ENCODE peak calls at places on chromosomes 4 and X, in five cellular contexts. F is HCT116, V is prostate gland, S is H1, A is transverse colon. H is an unnamed sample.

GRCh38 chr4:25863906-25864418 is 1.2 kb upstream of the SEL1L3 start:
- DNase-seq in A (peak; percentile 34), F (no peak), V (no peak), S (peak; percentile 67), H (no peak)

GRCh38 chrX:8873102-8873501 is 71.9 kb upstream of the FAM9A start:
- DNase-seq in A (no peak), V (no peak), S (no peak), F (no peak), H (no peak)

GRCh38 chrX:63394872-63395271 is 43.7 kb upstream of the SPIN4 start:
- DNase-seq in F (no peak), S (no peak), V (no peak), A (no peak), H (no peak)

GRCh38 chrX:107654778-107655761 is 26.8 kb downstream of the PRPS1 start:
- DNase-seq in V (no peak), F (peak; percentile 34), S (peak; percentile 75), A (peak; percentile 59), H (peak; percentile 61)

GRCh38 chr4:6333301-6334202 is 63.9 kb downstream of the WFS1 start:
- DNase-seq in F (no peak), V (no peak), S (peak; percentile 67), A (no peak), H (no peak)

GRCh38 chrX:153926863-153927685 is 1.0 kb upstream of the ARHGAP4 start:
- DNase-seq in S (no peak), V (no peak), A (peak; percentile 77), F (no peak), H (peak; percentile 57)

GRCh38 chr4:140213116-140213515 is 59.1 kb upstream of the MAML3 start:
- DNase-seq in A (peak; percentile 58), S (no peak), V (no peak), F (no peak), H (no peak)

GRCh38 chrX:14476169-14476568 is 53.2 kb upstream of the GLRA2 start:
- DNase-seq in V (peak; percentile 3), F (no peak), S (no peak), A (no peak), H (no peak)

GRCh38 chrX:132474522-132474921 is 14.3 kb downstream of the MBNL3 start:
- DNase-seq in A (no peak), S (no peak), V (no peak), F (no peak), H (no peak)

GRCh38 chrX:28312259-28312658 is 275.0 kb upstream of the IL1RAPL1 start:
- DNase-seq in S (no peak), A (no peak), V (no peak), F (no peak), H (no peak)

GRCh38 chr4:8507251-8507570 is 66.6 kb downstream of the TRMT44 start:
- DNase-seq in S (no peak), V (no peak), F (no peak), A (no peak), H (no peak)

GRCh38 chr4:68466751-68467150 is 19.5 kb downstream of the TMPRSS11E start:
- DNase-seq in V (no peak), S (no peak), A (no peak), F (no peak), H (no peak)

DNA sequence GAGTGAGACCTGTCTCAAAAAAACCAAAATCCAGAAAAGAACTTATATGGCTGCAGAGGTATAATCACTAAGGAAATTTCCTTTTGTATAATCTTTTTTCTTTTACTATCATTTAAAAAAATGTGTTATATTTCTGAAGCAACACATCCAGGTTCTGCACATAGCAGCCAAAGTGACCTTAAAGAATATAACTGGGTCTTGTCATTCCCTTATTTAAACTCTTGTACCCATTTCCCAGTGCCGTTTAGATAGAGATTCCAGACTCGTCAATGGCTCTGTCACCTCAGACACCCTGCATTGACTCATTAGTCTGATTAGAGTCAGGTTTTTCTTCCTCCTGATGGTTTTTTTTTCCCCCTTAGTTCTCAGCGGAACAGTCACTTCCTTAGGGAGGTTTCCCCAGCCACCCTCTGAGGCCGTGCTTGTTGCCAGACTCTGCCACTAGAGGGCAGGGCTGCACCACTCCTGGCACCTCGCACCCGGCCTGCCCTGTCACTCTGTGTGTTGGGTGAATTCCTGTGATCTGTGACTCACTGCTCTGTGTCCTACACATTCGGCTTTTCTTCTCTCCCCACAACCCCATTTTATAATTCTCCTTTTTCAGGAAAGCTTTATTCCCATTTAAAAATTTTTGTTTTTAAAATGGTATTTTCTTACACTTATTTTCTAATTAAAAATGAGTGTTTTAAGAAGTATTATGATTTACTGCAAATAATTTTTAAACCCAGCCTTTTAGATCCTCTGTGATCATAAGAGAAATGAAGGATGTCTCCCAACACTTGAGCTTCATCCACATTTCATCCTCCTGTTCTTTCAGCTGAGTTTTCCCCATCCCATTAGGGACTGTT is 32.1 kb downstream of the HTT start:
- DNase-seq in F (peak; percentile 55), A (peak; percentile 87), S (peak; percentile 96), V (peak; percentile 81), H (peak; percentile 90)
- TF ChIP-seq POLR2AphosphoS5 in F (no peak), A (peak; percentile 52), S (no peak), V (peak; percentile 64), H (peak; percentile 55)

DNA sequence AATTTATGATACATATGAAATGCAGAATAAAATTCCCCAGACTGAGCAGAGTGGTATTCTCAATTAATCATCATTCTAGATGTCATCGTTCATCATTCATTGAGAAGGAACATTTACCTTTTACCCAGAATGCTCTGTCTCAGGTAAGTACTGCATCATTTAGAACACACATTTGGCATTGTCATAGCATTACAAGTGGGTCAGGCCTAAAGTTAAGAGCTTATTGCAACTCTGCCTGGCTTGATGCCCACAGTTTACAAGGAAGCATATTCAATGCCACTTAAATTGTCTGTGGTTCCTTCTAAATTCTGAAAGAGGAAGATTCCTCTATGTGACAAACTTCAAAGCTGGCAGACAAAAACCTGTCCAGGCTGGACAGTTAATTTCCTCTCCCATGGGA is 87.3 kb downstream of the CAMK2D start:
- DNase-seq in A (peak; percentile 23), F (no peak), V (peak; percentile 9), S (no peak), H (no peak)
- H3K4me3 ChIP-seq in A (no peak overlapping the region), F (no peak overlapping the region), V (no peak overlapping the region), S (no peak overlapping the region), H (no peak overlapping the region)

GRCh38 chrX:16918979-16919378 is 27.5 kb upstream of the REPS2 start:
- DNase-seq in S (no peak), F (no peak), V (no peak), A (no peak), H (no peak)
- TF ChIP-seq POLR2AphosphoS5 in S (no peak), F (no peak), V (no peak), A (no peak), H (no peak)

DNA sequence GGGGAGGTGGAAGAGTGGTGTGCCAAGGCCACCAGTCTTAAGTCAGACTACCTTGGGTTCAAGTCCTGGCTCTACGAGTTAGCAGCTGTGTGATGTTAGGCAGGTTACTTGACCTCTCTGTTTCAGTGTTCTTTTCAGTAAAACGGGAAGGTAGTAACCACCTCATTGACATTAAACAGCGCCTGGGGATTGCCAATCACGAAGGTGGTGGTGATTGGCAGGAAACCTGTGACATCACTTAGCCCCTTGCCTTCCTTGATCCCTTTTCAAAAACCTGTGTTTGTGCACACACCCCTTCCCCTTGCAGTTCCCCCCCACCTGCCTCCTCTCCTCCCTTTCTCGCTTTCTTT is 7.6 kb downstream of the KLF3 start:
- DNase-seq in V (no peak), F (no peak), S (no peak), A (no peak), H (no peak)
- H3K4me3 ChIP-seq in V (no peak overlapping the region), F (no peak overlapping the region), S (no peak overlapping the region), A (no peak overlapping the region), H (no peak overlapping the region)

GRCh38 chrX:69264134-69264533 is 98.9 kb upstream of the PJA1 start:
- DNase-seq in A (no peak), V (no peak), F (no peak), S (peak; percentile 66), H (no peak)
- TF ChIP-seq POLR2AphosphoS5 in A (no peak), V (no peak), F (no peak), S (peak; percentile 93), H (no peak)

H was measured in stomach.